ENCODE peak calls at places on chromosomes 1 and 21, in ten cellular contexts. O is activated CD8-positive, alpha-beta memory T cell treated with anti-CD3 and anti-CD28 coated beads for 24 hours; L is activated CD4-positive, alpha-beta memory T cell treated with anti-CD3 and anti-CD28 coated beads, Interleukin-2, amount 10 ng/mL, durations not matched to agents 7 days and 5 days; G is Right ventricle myocardium superior; U is astrocyte of the spinal cord; X is right atrium auricular region; E is amniotic stem cell; T is activated naive CD4-positive, alpha-beta T cell; W is HEK293T; H is GM12865. K is an unnamed sample.

GRCh38 chr1:228272831-228273571 is 65.2 kb downstream of the OBSCN start:
- DNase-seq in O (no peak), E (no peak), H (no peak), W (no peak), L (no peak), G (peak), U (no peak), X (peak), T (no peak), K (no peak)

GRCh38 chr1:152227310-152227928 is 3.4 kb upstream of the HRNR start:
- DNase-seq in T (no peak), U (peak), O (no peak), L (no peak), X (no peak), W (no peak), E (no peak), G (no peak), H (no peak), K (no peak)

GRCh38 chr1:24311234-24311633 is 7.9 kb upstream of the GRHL3 start:
- DNase-seq in H (no peak), E (no peak), G (no peak), O (no peak), W (no peak), X (no peak), U (no peak), L (no peak), T (no peak), K (no peak)

GRCh38 chr1:207009182-207009850 is 23.2 kb downstream of the C1orf116 start:
- DNase-seq in L (no peak), O (no peak), G (no peak), T (no peak), E (no peak), U (no peak), X (no peak), H (no peak), W (no peak), K (no peak)

GRCh38 chr1:44294588-44295007 is 60.5 kb downstream of the ERI3 start:
- DNase-seq in X (no peak), E (no peak), U (peak), G (peak), H (no peak), W (peak), O (no peak), T (no peak), L (no peak), K (no peak)

GRCh38 chr1:82464362-82464931 is 663.7 kb downstream of the ADGRL2 start:
- DNase-seq in E (no peak), G (peak), U (peak), X (no peak), L (no peak), T (no peak), W (peak), O (no peak), H (no peak), K (no peak)

GRCh38 chr1:15965228-15965767 is 10.6 kb downstream of the ZBTB17 start:
- DNase-seq in O (no peak), G (no peak), X (no peak), W (no peak), T (no peak), H (peak), L (no peak), U (no peak), E (no peak), K (no peak)

GRCh38 chr1:179341943-179342547 is 23.7 kb upstream of the AXDND1 start:
- DNase-seq in L (no peak), H (no peak), O (no peak), G (no peak), T (no peak), X (no peak), W (no peak), E (no peak), U (no peak), K (no peak)

GRCh38 chr1:150072959-150073358 is 5.4 kb downstream of the VPS45 start:
- DNase-seq in E (no peak), U (peak), T (no peak), W (no peak), O (no peak), G (no peak), L (no peak), H (peak), X (no peak), K (no peak)

GRCh38 chr1:76379506-76379905 is 305.0 kb downstream of the ST6GALNAC3 start:
- DNase-seq in H (no peak), G (no peak), O (no peak), L (no peak), E (no peak), X (no peak), U (no peak), T (no peak), W (no peak), K (no peak)

GRCh38 chr1:203440780-203441179 is 34.8 kb upstream of the PRELP start:
- DNase-seq in U (peak), E (peak), X (peak), O (no peak), H (peak), W (peak), G (peak), L (no peak), T (no peak), K (no peak)

GRCh38 chr1:155695107-155695506 is 6.2 kb downstream of the DAP3 start:
- DNase-seq in X (no peak), E (no peak), T (no peak), O (no peak), G (no peak), H (no peak), U (no peak), L (no peak), W (no peak), K (no peak)

GRCh38 chr1:10429868-10430215 is 391 bp upstream of the CENPS start:
- DNase-seq in G (no peak), T (no peak), U (peak), L (peak), W (no peak), X (no peak), O (no peak), H (no peak), E (no peak), K (no peak)

GRCh38 chr21:46163375-46163774 is 8.0 kb upstream of the FTCD start:
- DNase-seq in O (no peak), U (no peak), W (no peak), E (no peak), L (no peak), H (no peak), T (no peak), G (no peak), X (no peak), K (no peak)

K was measured in type B pancreatic cell.